ENCODE peak calls at places on chromosomes 12 and 14, in four cellular contexts. One of them, this sample, is unnamed.

GRCh38 chr12:113874999-113875561 is 91.0 kb downstream of the RBM19 start:
- DNase-seq in IMR-90: peak
- DNase-seq in H9: no peak
- DNase-seq in mesendoderm: no peak
- DNase-seq in this sample: no peak

GRCh38 chr14:68297871-68298468 is 478.4 kb downstream of the RAD51B start:
- DNase-seq in IMR-90: peak
- DNase-seq in H9: peak
- DNase-seq in mesendoderm: peak
- DNase-seq in this sample: peak

GRCh38 chr12:89384050-89384749 is 31.9 kb upstream of the DUSP6 start:
- DNase-seq in IMR-90: peak
- DNase-seq in H9: peak
- DNase-seq in mesendoderm: peak
- DNase-seq in this sample: peak

GRCh38 chr14:50530358-50530757 is 2.0 kb downstream of the MAP4K5 start:
- DNase-seq in IMR-90: peak
- DNase-seq in H9: no peak
- DNase-seq in mesendoderm: no peak
- DNase-seq in this sample: peak

GRCh38 chr14:100581228-100582145 is 5.7 kb downstream of the BEGAIN start:
- DNase-seq in IMR-90: no peak
- DNase-seq in H9: no peak
- DNase-seq in mesendoderm: no peak
- DNase-seq in this sample: no peak

GRCh38 chr12:47282206-47282605 is 202.4 kb upstream of the AMIGO2 start:
- DNase-seq in IMR-90: peak
- DNase-seq in H9: no peak
- DNase-seq in mesendoderm: no peak
- DNase-seq in this sample: peak

GRCh38 chr14:51520087-51520486 is 131.6 kb upstream of the FRMD6 start:
- DNase-seq in IMR-90: no peak
- DNase-seq in H9: no peak
- DNase-seq in mesendoderm: no peak
- DNase-seq in this sample: no peak

GRCh38 chr14:73426877-73427276 is 31.5 kb downstream of the NUMB start:
- DNase-seq in IMR-90: peak
- DNase-seq in H9: no peak
- DNase-seq in mesendoderm: no peak
- DNase-seq in this sample: peak

GRCh38 chr14:104982548-104983230 is 2.9 kb upstream of the CLBA1 start:
- DNase-seq in IMR-90: no peak
- DNase-seq in H9: no peak
- DNase-seq in mesendoderm: no peak
- DNase-seq in this sample: no peak

GRCh38 chr14:104984056-104984894 is 1.3 kb upstream of the CLBA1 start:
- DNase-seq in IMR-90: no peak
- DNase-seq in H9: no peak
- DNase-seq in mesendoderm: no peak
- DNase-seq in this sample: no peak

GRCh38 chr14:104981699-104982541 is 3.7 kb upstream of the CLBA1 start:
- DNase-seq in IMR-90: no peak
- DNase-seq in H9: no peak
- DNase-seq in mesendoderm: no peak
- DNase-seq in this sample: no peak

GRCh38 chr14:104980601-104981531 is 2.7 kb upstream of the AHNAK2 start:
- DNase-seq in IMR-90: no peak
- DNase-seq in H9: no peak
- DNase-seq in mesendoderm: no peak
- DNase-seq in this sample: no peak

DNA sequence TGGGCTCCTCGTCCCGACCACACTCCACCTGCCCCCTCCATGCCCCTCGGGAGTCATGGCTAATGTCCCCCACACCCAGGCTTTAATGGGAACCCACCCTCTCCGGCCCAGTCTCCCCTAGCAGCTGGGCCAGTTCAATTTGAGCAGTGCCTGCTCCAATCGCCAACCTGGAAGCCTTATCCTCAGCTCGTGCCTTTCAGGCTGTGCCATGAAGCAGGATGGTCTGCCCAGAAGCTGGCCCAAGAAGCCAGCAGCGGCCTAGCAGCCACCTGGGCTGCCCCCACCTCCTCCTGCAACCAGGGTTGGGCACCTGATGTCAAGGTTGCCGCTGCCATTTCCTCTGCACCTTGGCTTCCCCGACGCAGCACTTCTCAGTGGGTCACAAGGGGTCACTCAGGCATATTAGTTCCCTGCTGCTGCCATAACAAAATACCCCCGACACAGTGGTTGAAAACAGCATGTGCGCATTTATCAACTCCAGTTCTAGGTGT is 2.3 kb upstream of the CLBA1 start:
- DNase-seq in IMR-90: no peak
- DNase-seq in H9: peak
- DNase-seq in mesendoderm: no peak
- DNase-seq in this sample: no peak
- H3K9ac ChIP-seq in IMR-90: no peak
- H3K9ac ChIP-seq in H9: no peak
- H3K9ac ChIP-seq in mesendoderm: no peak
- H3K9ac ChIP-seq in this sample: no peak

DNA sequence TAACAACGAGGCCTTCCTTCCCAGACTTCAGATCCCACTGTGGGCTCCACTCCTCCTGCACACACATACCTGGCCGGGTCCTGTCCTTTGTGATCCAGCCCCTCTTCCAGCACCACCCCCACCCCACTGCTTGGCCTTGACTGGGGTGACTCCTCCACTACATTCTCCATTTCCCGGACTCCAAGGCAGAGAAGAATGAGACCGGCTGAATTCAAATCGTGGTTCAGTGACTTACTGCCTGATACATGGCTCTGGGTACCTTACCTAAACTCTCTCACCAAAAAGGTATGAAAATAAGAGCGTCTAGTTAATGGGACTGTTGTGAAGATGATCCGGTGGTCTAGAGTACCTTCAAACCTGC is 1.7 kb upstream of the ZBTB42 start:
- DNase-seq in IMR-90: no peak
- DNase-seq in H9: no peak
- DNase-seq in mesendoderm: no peak
- DNase-seq in this sample: no peak
- H4K8ac ChIP-seq in IMR-90: peak
- H4K8ac ChIP-seq in H9: no peak
- H4K8ac ChIP-seq in mesendoderm: no peak
- H4K8ac ChIP-seq in this sample: no peak

GRCh38 chr12:50505945-50506344 is 1.2 kb downstream of the DIP2B start:
- DNase-seq in IMR-90: no peak
- DNase-seq in H9: no peak
- DNase-seq in mesendoderm: no peak
- DNase-seq in this sample: peak

GRCh38 chr12:50507930-50508329 is 3.1 kb downstream of the DIP2B start:
- DNase-seq in IMR-90: no peak
- DNase-seq in H9: no peak
- DNase-seq in mesendoderm: no peak
- DNase-seq in this sample: no peak

GRCh38 chr12:50508420-50508819 is 3.6 kb downstream of the DIP2B start:
- DNase-seq in IMR-90: no peak
- DNase-seq in H9: no peak
- DNase-seq in mesendoderm: no peak
- DNase-seq in this sample: peak

GRCh38 chr12:50506753-50507473 is 2.1 kb downstream of the DIP2B start:
- DNase-seq in IMR-90: no peak
- DNase-seq in H9: no peak
- DNase-seq in mesendoderm: no peak
- DNase-seq in this sample: no peak

DNA sequence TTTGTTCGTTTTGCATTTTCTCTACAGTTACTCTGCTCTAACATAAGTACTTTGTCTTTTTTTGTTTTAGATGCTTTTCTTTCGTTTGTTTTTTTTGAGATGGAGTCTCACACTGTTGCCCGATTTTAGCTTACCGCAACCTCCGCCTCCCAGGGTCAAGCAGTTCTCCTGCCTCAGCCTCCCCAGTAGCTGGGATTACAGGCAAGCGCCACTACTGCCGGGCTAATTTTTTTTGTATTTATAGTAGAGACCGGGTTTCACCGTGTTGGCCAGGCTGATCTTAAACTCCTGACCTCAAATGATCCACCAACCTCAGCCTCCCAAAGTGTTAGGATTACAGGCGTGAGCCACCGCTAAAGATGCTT is 2.7 kb downstream of the DIP2B start:
- DNase-seq in IMR-90: no peak
- DNase-seq in H9: no peak
- DNase-seq in mesendoderm: no peak
- DNase-seq in this sample: no peak
- H3K18ac ChIP-seq in IMR-90: no peak
- H3K18ac ChIP-seq in H9: no peak
- H3K18ac ChIP-seq in mesendoderm: no peak
- H3K18ac ChIP-seq in this sample: no peak

GRCh38 chr12:33876618-33877017 is 145.7 kb upstream of the ALG10 start:
- DNase-seq in IMR-90: no peak
- DNase-seq in H9: no peak
- DNase-seq in mesendoderm: peak
- DNase-seq in this sample: no peak
- H3K9ac ChIP-seq in IMR-90: no peak
- H3K9ac ChIP-seq in H9: no peak
- H3K9ac ChIP-seq in mesendoderm: no peak
- H3K9ac ChIP-seq in this sample: no peak

GRCh38 chr14:76272774-76273173 is 103.2 kb upstream of the ESRRB start:
- DNase-seq in IMR-90: no peak
- DNase-seq in H9: peak
- DNase-seq in mesendoderm: no peak
- DNase-seq in this sample: no peak
- H4K8ac ChIP-seq in IMR-90: no peak
- H4K8ac ChIP-seq in H9: no peak
- H4K8ac ChIP-seq in mesendoderm: no peak
- H4K8ac ChIP-seq in this sample: no peak

GRCh38 chr12:130677957-130678558 is 38.0 kb downstream of the RIMBP2 start:
- DNase-seq in IMR-90: no peak
- DNase-seq in H9: no peak
- DNase-seq in mesendoderm: no peak
- DNase-seq in this sample: no peak
- H3K18ac ChIP-seq in IMR-90: no peak
- H3K18ac ChIP-seq in H9: no peak
- H3K18ac ChIP-seq in mesendoderm: no peak
- H3K18ac ChIP-seq in this sample: no peak

GRCh38 chr12:25975682-25976081 is 17.2 kb downstream of the RASSF8 start:
- DNase-seq in IMR-90: no peak
- DNase-seq in H9: no peak
- DNase-seq in mesendoderm: no peak
- DNase-seq in this sample: no peak
- H3K9ac ChIP-seq in IMR-90: no peak
- H3K9ac ChIP-seq in H9: no peak
- H3K9ac ChIP-seq in mesendoderm: no peak
- H3K9ac ChIP-seq in this sample: no peak

GRCh38 chr14:22829661-22830328 is at the start of gene MRPL52:
- DNase-seq in IMR-90: peak
- DNase-seq in H9: peak
- DNase-seq in mesendoderm: peak
- DNase-seq in this sample: peak
- H4K8ac ChIP-seq in IMR-90: peak
- H4K8ac ChIP-seq in H9: no peak
- H4K8ac ChIP-seq in mesendoderm: peak
- H4K8ac ChIP-seq in this sample: peak